ENCODE peak calls at places on chromosomes 1 and 21, in four cellular contexts. S is HCT116, O is K562, P is HepG2. R is an unnamed sample. For H3K4me1, the result is how much of the 10 kb centered on the place peaks cover.

GRCh38 chr1:110559157-110559556 is 40.2 kb upstream of the KCNA10 start:
- DNase-seq in S (no peak), O (no peak), P (no peak), R (no peak)

GRCh38 chr1:155646307-155646706 is 36.3 kb downstream of the MSTO1 start:
- DNase-seq in S (no peak), O (no peak), P (no peak), R (no peak)

GRCh38 chr1:241640867-241641542 is 836 bp upstream of the CHML start:
- DNase-seq in S (no peak), O (no peak), P (peak), R (no peak)

GRCh38 chr1:156803086-156803851 is 13.4 kb downstream of the SH2D2A start:
- DNase-seq in S (no peak), O (no peak), P (no peak), R (no peak)

GRCh38 chr1:165696625-165697100 is 1.7 kb downstream of the ALDH9A1 start:
- DNase-seq in S (no peak), O (no peak), P (no peak), R (no peak)

GRCh38 chr1:22039594-22040347 is 12.7 kb upstream of the CDC42 start:
- DNase-seq in S (no peak), O (peak), P (no peak), R (no peak)

GRCh38 chr1:209150114-209150513 is 433.4 kb upstream of the CAMK1G start:
- DNase-seq in S (no peak), O (no peak), P (peak), R (no peak)

GRCh38 chr1:183753464-183753891 is 51.4 kb upstream of the RGL1 start:
- DNase-seq in S (no peak), O (no peak), P (peak), R (no peak)

GRCh38 chr1:58932820-58933598 is 149.2 kb upstream of the JUN start:
- DNase-seq in S (peak), O (no peak), P (peak), R (peak)

GRCh38 chr1:48007044-48007443 is 9.9 kb upstream of the TRABD2B start:
- DNase-seq in S (no peak), O (no peak), P (peak), R (no peak)
- TF ChIP-seq SIN3A in S (no peak), O (no peak), P (no peak), R (no peak)

GRCh38 chr1:201703646-201704438 is 125.1 kb upstream of the IPO9 start:
- DNase-seq in S (peak), O (peak), P (peak), R (peak)
- H3K4me1 ChIP-seq in S (under half), O (under half), P (under half), R (under half)

GRCh38 chr1:115056395-115056798 is 26.8 kb downstream of the TSHB start:
- DNase-seq in S (no peak), O (no peak), P (no peak), R (no peak)
- TF ChIP-seq TCF7L2 in S (no peak), O (no peak), P (no peak), R (no peak)

DNA sequence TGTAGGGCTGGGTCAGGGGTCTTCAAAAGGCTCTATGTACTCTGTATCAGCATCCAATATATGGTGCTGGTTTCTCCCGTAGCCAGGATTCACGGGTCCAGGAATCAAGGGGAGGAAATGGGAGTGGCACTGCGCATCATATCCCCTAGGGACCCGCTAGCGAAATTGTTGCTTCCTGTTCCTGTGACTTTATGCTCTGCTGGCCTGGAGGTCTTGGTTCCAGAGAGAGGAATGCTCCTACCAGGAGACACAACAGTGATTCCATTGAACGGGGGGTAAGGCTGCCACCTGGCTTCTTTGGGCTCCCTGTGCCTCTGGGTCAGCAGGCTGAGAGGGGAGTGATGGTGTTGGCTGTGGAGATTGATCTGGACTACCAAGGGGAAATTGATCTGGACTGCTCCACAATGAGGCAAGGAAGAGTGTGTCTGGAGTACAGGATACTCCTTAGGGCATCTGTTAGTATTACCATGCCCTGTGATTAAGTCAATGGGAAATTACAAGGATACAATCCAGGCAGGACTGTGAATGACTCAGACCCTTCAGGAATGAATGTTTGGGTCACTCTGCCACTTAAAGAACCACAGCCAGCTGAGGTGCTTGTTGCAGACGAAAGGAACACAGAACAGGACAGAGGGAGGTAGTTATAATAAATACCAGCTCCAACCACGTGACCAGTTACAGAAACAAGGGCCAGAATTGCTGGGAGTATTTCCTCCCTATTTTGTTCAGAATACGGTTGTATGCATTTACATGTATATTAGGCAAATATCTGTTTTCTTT is 10.2 kb downstream of the SPSB1 start:
- DNase-seq in S (peak), O (no peak), P (no peak), R (no peak)
- TF ChIP-seq SIN3A in S (no peak), O (no peak), P (no peak), R (no peak)

DNA sequence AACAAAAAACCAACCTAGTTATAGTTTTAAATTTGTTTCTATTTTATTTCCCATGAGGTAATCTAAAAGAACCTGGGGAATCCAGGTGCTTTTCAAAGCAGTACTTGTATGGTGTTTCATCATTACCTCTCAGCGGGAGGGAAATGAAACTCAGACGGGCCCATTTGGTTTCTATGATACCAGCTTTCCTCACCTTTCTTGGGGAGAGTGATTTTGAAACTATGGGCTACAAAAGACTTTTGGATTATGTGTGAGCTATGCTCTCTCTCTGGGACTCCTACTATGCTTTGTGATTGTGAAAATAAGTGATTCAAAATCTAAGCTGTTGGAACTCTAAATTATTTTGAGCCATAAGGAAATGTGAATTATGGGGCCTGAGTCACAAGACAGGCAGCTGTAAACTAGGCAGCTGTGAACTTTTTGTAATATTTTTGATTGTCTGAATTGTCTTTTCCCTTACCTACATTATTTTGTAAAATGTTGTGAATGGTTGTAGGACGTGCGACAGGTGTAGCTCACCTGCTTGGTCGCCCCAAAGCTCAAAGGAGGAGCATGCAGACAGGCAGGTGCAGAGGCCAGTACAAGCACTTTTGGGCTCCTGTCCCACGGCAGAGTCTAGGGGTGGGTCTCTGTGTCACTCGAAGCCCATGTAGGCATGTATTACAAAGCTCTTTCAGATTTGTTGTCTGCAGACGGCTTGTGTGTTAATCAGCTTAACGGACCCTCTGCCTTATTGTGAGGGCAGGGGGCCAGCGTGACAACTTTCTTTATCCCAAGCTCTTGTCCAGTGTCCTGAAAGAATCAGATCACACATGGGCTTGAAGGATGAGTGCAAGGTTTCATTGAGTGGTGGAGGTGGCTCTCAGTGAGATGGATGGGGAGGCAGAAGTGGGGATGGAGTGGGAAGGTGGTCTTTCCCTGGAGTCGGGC is 64.8 kb upstream of the BACH1 start:
- DNase-seq in S (no peak), O (no peak), P (no peak), R (no peak)
- H3K4me1 ChIP-seq in S (under half), O (under half), P (under half), R (under half)

DNA sequence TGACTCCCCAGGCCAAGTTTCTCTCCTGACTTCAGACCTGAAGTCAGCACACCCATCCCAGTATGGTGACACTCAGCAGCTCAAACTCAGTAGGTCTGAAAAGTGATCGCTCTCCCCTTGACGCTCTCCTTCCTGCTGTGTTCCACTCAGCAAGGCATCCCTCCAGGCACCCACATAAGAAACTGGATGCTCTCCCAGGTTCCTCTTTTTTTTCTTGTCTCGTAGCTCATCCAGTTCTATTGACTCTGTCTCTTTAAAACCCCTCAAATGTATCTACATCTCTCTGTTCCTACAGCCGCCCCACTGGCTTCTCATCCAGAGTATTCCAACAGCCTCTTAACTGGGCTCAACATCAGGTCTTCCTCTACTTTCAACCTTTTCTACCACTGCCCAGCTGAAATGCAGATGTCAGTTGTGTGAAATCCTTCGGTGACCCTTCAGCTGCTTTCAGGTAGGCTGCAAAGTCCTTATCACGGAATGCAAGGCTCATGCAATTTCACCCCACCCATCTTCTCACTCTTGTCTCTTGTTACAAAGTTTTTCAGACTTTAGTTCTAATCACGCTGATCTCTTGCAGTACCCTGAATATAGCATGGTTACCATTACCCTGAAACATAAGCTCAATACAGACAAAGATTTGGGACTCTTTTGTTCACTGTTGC is 286.2 kb upstream of the POU3F1 start:
- DNase-seq in S (no peak), O (no peak), P (no peak), R (no peak)
- TF ChIP-seq TCF7L2 in S (no peak), O (no peak), P (no peak), R (no peak)

DNA sequence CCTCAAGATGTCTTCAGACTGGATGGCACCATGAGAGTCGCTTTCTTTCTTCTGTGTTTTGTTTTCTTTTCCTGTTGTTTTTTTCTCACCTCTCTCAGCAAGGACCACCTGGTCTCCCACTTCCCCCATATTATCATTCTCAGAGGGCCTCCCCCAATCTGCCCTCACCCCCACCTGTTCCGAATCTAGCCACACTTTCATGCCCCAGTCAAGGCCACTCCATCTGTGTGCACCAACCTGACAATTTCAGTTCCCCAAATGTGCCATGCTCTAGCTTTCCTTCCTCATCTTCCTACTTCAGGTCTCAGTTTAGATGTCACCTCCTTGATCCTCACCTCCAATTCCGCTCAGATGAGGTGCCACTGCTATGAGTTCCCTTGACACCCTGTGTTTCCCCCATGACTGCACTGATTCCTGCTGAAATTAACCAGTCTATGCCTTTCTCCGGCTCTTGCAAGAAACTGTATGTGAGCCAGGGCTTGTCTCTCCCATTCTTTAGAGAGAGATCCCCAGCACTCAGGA is 146.2 kb downstream of the PLPP3 start:
- DNase-seq in S (no peak), O (no peak), P (no peak), R (no peak)
- TF ChIP-seq SIN3A in S (no peak), O (no peak), P (no peak), R (no peak)

GRCh38 chr1:1971017-1971416 is 32.6 kb downstream of the CFAP74 start:
- DNase-seq in S (no peak), O (no peak), P (no peak), R (no peak)

GRCh38 chr1:1973716-1974642 is 29.6 kb downstream of the CFAP74 start:
- DNase-seq in S (no peak), O (peak), P (no peak), R (no peak)

GRCh38 chr1:1974834-1975233 is 28.8 kb downstream of the CFAP74 start:
- DNase-seq in S (no peak), O (peak), P (no peak), R (no peak)

GRCh38 chr1:1971688-1972087 is 31.9 kb downstream of the CFAP74 start:
- DNase-seq in S (no peak), O (no peak), P (no peak), R (no peak)

DNA sequence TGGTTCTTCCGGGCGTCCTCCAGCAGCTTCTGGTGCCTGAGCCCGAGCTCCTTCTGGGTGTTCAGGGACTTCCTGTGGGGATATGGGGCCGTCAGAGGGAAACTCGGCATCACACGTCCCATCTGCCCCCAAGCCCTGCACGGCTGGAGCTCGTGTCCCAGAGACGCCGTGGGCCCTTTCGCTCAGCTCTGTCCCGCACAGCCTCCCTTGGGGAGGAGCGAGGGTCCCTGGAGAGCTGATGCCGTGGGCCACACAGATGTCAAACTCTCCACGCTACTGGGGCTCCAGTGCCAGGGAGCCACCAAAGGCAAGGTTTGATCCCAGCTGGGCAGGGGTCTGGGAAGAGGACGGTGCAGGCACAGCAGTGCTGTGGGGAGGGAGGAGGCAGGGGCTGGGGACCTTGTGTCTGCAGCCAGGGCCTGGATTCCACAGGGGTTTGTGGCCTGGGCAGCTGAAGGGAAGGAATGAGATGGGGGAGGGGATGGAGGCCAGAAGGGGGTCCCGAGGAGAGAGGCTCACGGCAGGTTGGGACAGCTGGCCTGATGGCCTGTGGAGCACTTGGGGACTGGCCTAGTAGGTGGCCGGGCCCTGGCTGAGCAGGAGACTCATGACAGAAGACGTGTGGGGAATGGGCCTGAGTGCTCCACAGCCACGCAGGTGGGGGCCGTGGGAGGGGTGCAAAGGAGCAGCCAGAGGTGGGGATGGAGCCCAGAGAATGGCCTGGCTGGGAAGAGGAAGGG is 30.4 kb downstream of the CFAP74 start:
- DNase-seq in S (no peak), O (no peak), P (no peak), R (no peak)
- H3K4me1 ChIP-seq in S (under half), O (under half), P (under half), R (under half)

DNA sequence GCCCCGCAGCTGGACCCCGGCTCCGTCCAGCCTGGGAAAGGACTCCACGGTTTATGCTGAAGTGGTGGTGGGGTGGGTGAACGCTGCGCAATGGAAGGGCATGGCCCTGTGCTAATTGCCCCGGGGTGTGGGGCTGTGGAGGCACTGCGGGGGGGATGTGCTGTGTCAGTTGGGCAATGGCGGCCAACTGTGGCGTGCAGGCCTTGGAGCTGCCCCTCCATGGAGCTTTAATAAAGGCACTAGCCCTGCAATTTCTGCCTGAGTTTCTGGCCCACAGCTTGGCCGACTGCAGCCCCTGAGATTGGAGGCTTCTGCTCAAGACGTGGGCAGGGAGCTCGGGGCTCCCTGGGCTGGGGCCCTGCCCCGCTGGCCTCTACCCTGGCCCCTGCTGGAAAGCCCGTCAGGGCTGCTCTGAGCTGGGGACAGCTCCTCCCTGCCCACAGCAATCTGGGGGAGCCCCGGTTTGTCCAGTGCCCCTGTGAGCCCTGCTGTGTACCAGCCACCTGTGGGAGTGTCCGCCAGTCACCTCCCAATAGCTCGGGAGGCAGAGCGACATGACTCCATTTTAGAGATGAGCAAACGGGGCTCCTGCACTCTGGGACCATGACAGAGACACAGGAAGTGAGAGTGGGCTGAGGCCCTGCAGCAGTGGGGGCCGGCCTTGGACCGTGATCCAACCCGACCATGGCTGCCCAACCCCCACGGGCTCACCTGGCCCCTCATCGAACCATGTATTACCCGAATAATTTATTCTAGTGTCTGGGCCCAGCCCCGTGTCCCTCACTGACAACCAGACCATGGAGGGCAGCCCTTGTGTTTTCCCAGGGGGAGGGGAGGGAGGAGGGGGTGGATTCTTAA is 8.7 kb upstream of the TNFRSF14 start:
- DNase-seq in S (no peak), O (no peak), P (no peak), R (no peak)
- TF ChIP-seq TCF7L2 in S (no peak), O (no peak), P (no peak), R (no peak)

DNA sequence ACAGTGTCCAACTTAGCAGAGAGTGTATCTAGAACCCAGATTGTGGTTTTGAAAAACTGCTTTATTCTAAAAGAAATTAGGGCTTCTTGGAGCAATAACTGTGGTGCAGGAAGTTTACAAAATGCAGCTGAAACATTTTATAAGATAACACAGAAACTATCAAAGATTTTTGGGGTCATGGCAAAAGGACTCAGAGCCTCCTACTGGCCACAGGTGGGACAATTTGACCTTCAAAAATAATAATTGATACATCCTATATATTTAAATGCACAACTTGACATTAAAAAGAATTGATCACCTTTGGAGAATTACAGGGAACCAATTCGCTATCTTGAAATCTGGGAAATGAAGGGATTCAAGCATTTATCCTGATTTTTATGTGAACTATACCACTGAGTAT is 235.2 kb downstream of the RPS6KC1 start:
- DNase-seq in S (no peak), O (no peak), P (no peak), R (no peak)
- TF ChIP-seq SIN3A in S (no peak), O (no peak), P (no peak), R (no peak)